ENCODE peak calls at places on chromosomes 16 and 17, in nine cellular contexts. One of them, this sample, is unnamed.

GRCh38 chr16:12295395-12295794 is 318.9 kb downstream of the SNX29 start:
- DNase-seq in IMR-90: no peak
- DNase-seq in lower leg skin: no peak
- DNase-seq in breast epithelium: no peak
- DNase-seq in spleen: no peak
- DNase-seq in H54: no peak
- DNase-seq in A549: no peak
- DNase-seq in adrenal gland: no peak
- DNase-seq in right lobe of liver: no peak
- DNase-seq in this sample: no peak

GRCh38 chr16:31452631-31453106 is 6.6 kb upstream of the ARMC5 start:
- DNase-seq in IMR-90: peak
- DNase-seq in lower leg skin: peak
- DNase-seq in breast epithelium: no peak
- DNase-seq in spleen: no peak
- DNase-seq in H54: no peak
- DNase-seq in A549: peak
- DNase-seq in adrenal gland: peak
- DNase-seq in right lobe of liver: no peak
- DNase-seq in this sample: peak

GRCh38 chr16:25092489-25092888 is 19.1 kb upstream of the LCMT1 start:
- DNase-seq in IMR-90: no peak
- DNase-seq in lower leg skin: no peak
- DNase-seq in breast epithelium: no peak
- DNase-seq in spleen: no peak
- DNase-seq in H54: no peak
- DNase-seq in A549: no peak
- DNase-seq in adrenal gland: no peak
- DNase-seq in right lobe of liver: no peak
- DNase-seq in this sample: no peak

GRCh38 chr17:50963139-50963538 is 97.0 kb upstream of the TOB1 start:
- DNase-seq in IMR-90: no peak
- DNase-seq in lower leg skin: no peak
- DNase-seq in breast epithelium: no peak
- DNase-seq in spleen: no peak
- DNase-seq in H54: no peak
- DNase-seq in A549: no peak
- DNase-seq in adrenal gland: no peak
- DNase-seq in right lobe of liver: no peak
- DNase-seq in this sample: no peak

GRCh38 chr17:7592422-7593021 is 2.6 kb upstream of the SOX15 start:
- DNase-seq in IMR-90: no peak
- DNase-seq in lower leg skin: no peak
- DNase-seq in breast epithelium: no peak
- DNase-seq in spleen: no peak
- DNase-seq in H54: no peak
- DNase-seq in A549: no peak
- DNase-seq in adrenal gland: no peak
- DNase-seq in right lobe of liver: no peak
- DNase-seq in this sample: no peak

GRCh38 chr17:9062399-9062902 is 41.1 kb downstream of the NTN1 start:
- DNase-seq in IMR-90: no peak
- DNase-seq in lower leg skin: peak
- DNase-seq in breast epithelium: no peak
- DNase-seq in spleen: no peak
- DNase-seq in H54: no peak
- DNase-seq in A549: no peak
- DNase-seq in adrenal gland: no peak
- DNase-seq in right lobe of liver: no peak
- DNase-seq in this sample: no peak

GRCh38 chr16:78987676-78988075 is 612.9 kb downstream of the MAF start:
- DNase-seq in IMR-90: no peak
- DNase-seq in lower leg skin: no peak
- DNase-seq in breast epithelium: no peak
- DNase-seq in spleen: no peak
- DNase-seq in H54: no peak
- DNase-seq in A549: no peak
- DNase-seq in adrenal gland: no peak
- DNase-seq in right lobe of liver: no peak
- DNase-seq in this sample: no peak

GRCh38 chr17:50976951-50977472 is 110.9 kb upstream of the TOB1 start:
- DNase-seq in IMR-90: no peak
- DNase-seq in lower leg skin: no peak
- DNase-seq in breast epithelium: no peak
- DNase-seq in spleen: no peak
- DNase-seq in H54: no peak
- DNase-seq in A549: no peak
- DNase-seq in adrenal gland: no peak
- DNase-seq in right lobe of liver: no peak
- DNase-seq in this sample: no peak

GRCh38 chr16:80971814-80972213 is 34.9 kb downstream of the CMC2 start:
- DNase-seq in IMR-90: no peak
- DNase-seq in lower leg skin: no peak
- DNase-seq in breast epithelium: no peak
- DNase-seq in spleen: no peak
- DNase-seq in H54: no peak
- DNase-seq in A549: no peak
- DNase-seq in adrenal gland: no peak
- DNase-seq in right lobe of liver: no peak
- DNase-seq in this sample: peak

GRCh38 chr17:80813318-80813717 is 178.3 kb upstream of the CHMP6 start:
- DNase-seq in IMR-90: no peak
- DNase-seq in lower leg skin: peak
- DNase-seq in breast epithelium: no peak
- DNase-seq in spleen: no peak
- DNase-seq in H54: no peak
- DNase-seq in A549: no peak
- DNase-seq in adrenal gland: no peak
- DNase-seq in right lobe of liver: no peak
- DNase-seq in this sample: no peak

GRCh38 chr17:75087558-75088453 is at the start of gene SLC16A5:
- DNase-seq in IMR-90: peak
- DNase-seq in lower leg skin: peak
- DNase-seq in breast epithelium: peak
- DNase-seq in spleen: peak
- DNase-seq in H54: no peak
- DNase-seq in A549: peak
- DNase-seq in adrenal gland: peak
- DNase-seq in right lobe of liver: peak
- DNase-seq in this sample: peak

GRCh38 chr17:62832405-62832804 is 24.3 kb upstream of the MARCHF10 start:
- DNase-seq in IMR-90: no peak
- DNase-seq in lower leg skin: no peak
- DNase-seq in breast epithelium: no peak
- DNase-seq in spleen: no peak
- DNase-seq in H54: no peak
- DNase-seq in A549: no peak
- DNase-seq in adrenal gland: no peak
- DNase-seq in right lobe of liver: no peak
- DNase-seq in this sample: no peak

GRCh38 chr17:81534157-81535006 is 6.2 kb downstream of the FSCN2 start:
- DNase-seq in IMR-90: no peak
- DNase-seq in lower leg skin: no peak
- DNase-seq in breast epithelium: no peak
- DNase-seq in spleen: no peak
- DNase-seq in H54: no peak
- DNase-seq in A549: no peak
- DNase-seq in adrenal gland: no peak
- DNase-seq in right lobe of liver: no peak
- DNase-seq in this sample: no peak

GRCh38 chr17:77129568-77130301 is 11.0 kb upstream of the SEC14L1 start:
- DNase-seq in IMR-90: peak
- DNase-seq in lower leg skin: no peak
- DNase-seq in breast epithelium: no peak
- DNase-seq in spleen: no peak
- DNase-seq in H54: no peak
- DNase-seq in A549: no peak
- DNase-seq in adrenal gland: no peak
- DNase-seq in right lobe of liver: no peak
- DNase-seq in this sample: no peak

GRCh38 chr17:43171761-43172487 is 910 bp downstream of the NBR1 start:
- DNase-seq in IMR-90: peak
- DNase-seq in lower leg skin: no peak
- DNase-seq in breast epithelium: no peak
- DNase-seq in spleen: no peak
- DNase-seq in H54: peak
- DNase-seq in A549: peak
- DNase-seq in adrenal gland: peak
- DNase-seq in right lobe of liver: no peak
- DNase-seq in this sample: no peak
- TF ChIP-seq POLR2A in IMR-90: no peak
- TF ChIP-seq POLR2A in lower leg skin: no peak
- TF ChIP-seq POLR2A in breast epithelium: no peak
- TF ChIP-seq POLR2A in spleen: no peak
- TF ChIP-seq POLR2A in H54: no peak
- TF ChIP-seq POLR2A in A549: no peak
- TF ChIP-seq POLR2A in adrenal gland: peak
- TF ChIP-seq POLR2A in right lobe of liver: no peak
- TF ChIP-seq POLR2A in this sample: no peak

DNA sequence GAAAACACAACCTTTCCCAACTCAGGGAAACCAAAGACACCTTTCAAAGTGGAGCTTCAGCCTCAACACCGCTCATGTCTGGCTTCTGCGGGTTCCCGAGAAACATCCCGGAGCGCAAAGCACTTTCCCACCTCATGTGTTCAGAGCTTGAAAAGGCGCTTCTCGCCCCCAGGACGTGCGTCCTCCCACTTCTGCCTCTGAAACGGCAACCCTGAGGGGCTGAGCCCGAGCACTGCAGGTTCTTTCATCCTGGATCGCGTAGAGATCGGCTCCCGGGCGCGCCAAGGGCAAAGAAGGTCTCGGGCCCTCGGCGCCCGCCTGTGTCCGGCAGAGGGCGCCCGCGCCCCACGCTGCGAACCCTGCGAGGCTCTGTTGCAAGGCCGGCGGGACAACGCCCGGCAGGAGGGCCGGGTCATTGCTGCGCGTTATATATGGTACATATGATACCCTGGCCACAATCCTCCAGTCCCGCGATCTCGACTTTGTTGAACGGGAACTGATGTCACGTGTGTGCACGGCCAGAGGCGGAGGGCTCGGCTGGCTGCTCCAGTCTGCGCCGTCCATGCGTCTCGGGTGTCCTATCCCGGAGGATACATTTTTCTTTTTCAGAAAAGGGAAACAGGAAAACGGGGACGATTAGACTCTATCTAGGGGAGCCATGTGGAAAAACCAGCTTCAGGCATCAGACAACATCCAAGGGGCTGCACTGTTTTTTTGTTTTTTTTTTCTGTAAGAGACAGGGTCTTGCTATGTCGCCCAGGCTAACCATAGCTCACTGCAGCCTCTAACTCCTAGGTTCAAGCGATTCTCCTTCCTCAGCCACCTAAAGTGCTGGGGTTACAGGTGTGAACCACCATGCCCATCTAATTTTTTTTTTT is 19.1 kb downstream of the COQ7 start:
- DNase-seq in IMR-90: peak
- DNase-seq in lower leg skin: peak
- DNase-seq in breast epithelium: peak
- DNase-seq in spleen: peak
- DNase-seq in H54: peak
- DNase-seq in A549: peak
- DNase-seq in adrenal gland: peak
- DNase-seq in right lobe of liver: peak
- DNase-seq in this sample: peak
- TF ChIP-seq POLR2A in IMR-90: peak
- TF ChIP-seq POLR2A in lower leg skin: no peak
- TF ChIP-seq POLR2A in breast epithelium: no peak
- TF ChIP-seq POLR2A in spleen: no peak
- TF ChIP-seq POLR2A in H54: peak
- TF ChIP-seq POLR2A in A549: peak
- TF ChIP-seq POLR2A in adrenal gland: no peak
- TF ChIP-seq POLR2A in right lobe of liver: no peak
- TF ChIP-seq POLR2A in this sample: no peak

DNA sequence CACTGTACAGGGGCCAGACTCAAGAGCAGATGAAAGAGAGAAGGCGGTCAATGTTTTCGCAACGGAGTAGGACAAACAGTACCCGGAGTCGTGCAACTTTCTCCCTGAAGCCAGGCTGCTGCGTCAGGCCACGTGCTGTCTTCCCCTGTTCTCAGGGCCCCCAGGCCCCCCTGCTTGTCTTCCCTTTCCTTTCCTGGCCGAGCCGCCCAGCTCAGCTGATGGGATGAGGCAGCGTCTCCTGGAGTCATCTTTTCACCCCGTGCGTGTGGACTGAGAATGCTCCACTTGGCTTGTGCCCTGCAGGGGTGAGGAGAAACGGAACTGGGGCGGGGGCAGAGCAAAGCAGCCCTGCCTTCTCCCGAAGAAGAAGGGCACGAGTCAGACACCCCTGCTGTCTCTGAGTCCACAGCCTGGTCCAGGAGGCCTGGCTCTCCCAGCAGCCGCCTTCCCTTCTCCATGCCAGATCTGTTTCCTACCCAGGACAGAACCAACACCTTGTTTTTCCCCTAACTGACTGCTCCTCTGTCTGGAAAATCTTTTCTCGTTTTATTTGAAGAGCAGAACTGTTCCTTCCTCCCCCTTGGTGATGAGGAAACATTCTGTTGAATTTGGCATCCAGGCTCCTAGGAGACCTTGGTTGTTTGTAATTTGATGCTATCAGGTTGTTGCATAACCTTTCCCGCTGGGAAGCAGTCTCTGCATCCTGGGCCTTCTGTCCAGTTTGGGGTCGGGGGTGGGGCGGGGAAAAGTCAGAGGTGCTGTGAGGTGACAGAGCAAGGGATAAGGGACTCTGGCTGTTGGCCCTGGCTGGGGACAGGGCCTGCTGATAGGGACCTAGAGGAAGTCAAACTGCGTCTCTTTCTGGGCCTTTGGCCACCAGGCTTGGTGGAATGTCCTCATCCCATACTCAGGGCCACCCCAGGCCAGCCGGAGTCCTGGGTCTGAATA is 78.8 kb downstream of the WIPI1 start:
- DNase-seq in IMR-90: peak
- DNase-seq in lower leg skin: peak
- DNase-seq in breast epithelium: peak
- DNase-seq in spleen: peak
- DNase-seq in H54: peak
- DNase-seq in A549: peak
- DNase-seq in adrenal gland: peak
- DNase-seq in right lobe of liver: peak
- DNase-seq in this sample: no peak
- TF ChIP-seq POLR2A in IMR-90: peak
- TF ChIP-seq POLR2A in lower leg skin: no peak
- TF ChIP-seq POLR2A in breast epithelium: peak
- TF ChIP-seq POLR2A in spleen: no peak
- TF ChIP-seq POLR2A in H54: no peak
- TF ChIP-seq POLR2A in A549: no peak
- TF ChIP-seq POLR2A in adrenal gland: peak
- TF ChIP-seq POLR2A in right lobe of liver: peak
- TF ChIP-seq POLR2A in this sample: no peak

DNA sequence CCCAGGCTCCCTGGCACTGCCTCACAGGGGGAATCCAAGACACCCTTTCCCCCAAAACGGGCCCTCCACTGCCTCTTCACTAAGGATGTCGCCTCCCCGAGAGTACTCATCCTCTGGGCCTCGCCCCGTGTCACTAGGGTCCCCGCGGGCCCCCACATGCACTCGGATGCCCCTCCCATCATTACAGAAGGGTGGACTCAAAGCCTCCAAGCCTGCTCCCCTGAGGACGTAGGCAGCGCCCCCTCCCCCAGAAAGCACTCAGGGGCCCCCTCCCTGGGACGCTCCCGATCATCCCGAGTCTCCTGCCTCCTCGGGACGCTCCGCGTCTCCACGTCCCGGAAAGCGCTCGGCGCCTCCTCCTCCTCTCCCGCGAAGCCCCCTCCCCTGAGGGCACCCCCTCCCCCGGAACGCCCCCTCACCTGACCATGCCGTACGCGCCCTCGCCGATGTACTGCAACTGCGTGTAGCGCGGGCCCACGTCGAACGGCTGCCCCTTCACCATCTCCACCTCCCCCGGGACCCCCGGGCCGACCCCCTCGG is 329 bp downstream of the MAPK3 start:
- DNase-seq in IMR-90: no peak
- DNase-seq in lower leg skin: no peak
- DNase-seq in breast epithelium: no peak
- DNase-seq in spleen: no peak
- DNase-seq in H54: no peak
- DNase-seq in A549: no peak
- DNase-seq in adrenal gland: no peak
- DNase-seq in right lobe of liver: no peak
- DNase-seq in this sample: peak
- TF ChIP-seq POLR2A in IMR-90: no peak
- TF ChIP-seq POLR2A in lower leg skin: no peak
- TF ChIP-seq POLR2A in breast epithelium: no peak
- TF ChIP-seq POLR2A in spleen: no peak
- TF ChIP-seq POLR2A in H54: no peak
- TF ChIP-seq POLR2A in A549: no peak
- TF ChIP-seq POLR2A in adrenal gland: no peak
- TF ChIP-seq POLR2A in right lobe of liver: no peak
- TF ChIP-seq POLR2A in this sample: no peak

This sample was measured in K562.